ENCODE peak calls at places on chromosomes 16 and 17, in four cellular contexts. One of them, this sample, is unnamed.

GRCh38 chr16:48393843-48394703 is 8.9 kb upstream of the SIAH1 start:
- DNase-seq in K562: peak
- DNase-seq in WTC11: no peak
- DNase-seq in GM12878: no peak
- DNase-seq in this sample: no peak

GRCh38 chr17:78621720-78622490 is 44.7 kb upstream of the DNAH17 start:
- DNase-seq in WTC11: no peak
- DNase-seq in GM12878: no peak
- DNase-seq in K562: no peak
- DNase-seq in this sample: no peak

GRCh38 chr16:54027126-54027922 is 259.3 kb downstream of the IRX3 start:
- DNase-seq in WTC11: no peak
- DNase-seq in GM12878: no peak
- DNase-seq in K562: no peak
- DNase-seq in this sample: no peak

GRCh38 chr17:27622160-27622559 is 8.8 kb upstream of the LGALS9 start:
- DNase-seq in K562: no peak
- DNase-seq in GM12878: no peak
- DNase-seq in WTC11: no peak
- DNase-seq in this sample: no peak

GRCh38 chr17:42819939-42820535 is 4.0 kb downstream of the BECN1 start:
- DNase-seq in GM12878: no peak
- DNase-seq in WTC11: peak
- DNase-seq in K562: peak
- DNase-seq in this sample: peak

GRCh38 chr17:33674685-33675084 is 381.6 kb upstream of the ASIC2 start:
- DNase-seq in K562: peak
- DNase-seq in GM12878: peak
- DNase-seq in WTC11: peak
- DNase-seq in this sample: peak

GRCh38 chr16:29862383-29862883 is 593 bp downstream of the CDIPT start:
- DNase-seq in WTC11: no peak
- DNase-seq in K562: peak
- DNase-seq in GM12878: no peak
- DNase-seq in this sample: no peak

GRCh38 chr17:82339634-82340580 is 6.3 kb upstream of the SECTM1 start:
- DNase-seq in K562: no peak
- DNase-seq in GM12878: no peak
- DNase-seq in WTC11: no peak
- DNase-seq in this sample: no peak

GRCh38 chr16:47920709-47921108 is 235.1 kb downstream of the ABCC12 start:
- DNase-seq in K562: no peak
- DNase-seq in WTC11: no peak
- DNase-seq in GM12878: no peak
- DNase-seq in this sample: no peak

GRCh38 chr16:65964752-65965151 is 401.7 kb upstream of the CDH5 start:
- DNase-seq in K562: no peak
- DNase-seq in GM12878: no peak
- DNase-seq in WTC11: peak
- DNase-seq in this sample: no peak

GRCh38 chr16:1377406-1378010 is 25.8 kb downstream of the GNPTG start:
- DNase-seq in GM12878: no peak
- DNase-seq in K562: no peak
- DNase-seq in WTC11: no peak
- DNase-seq in this sample: no peak

GRCh38 chr16:66515543-66516171 is 34.3 kb downstream of the TK2 start:
- DNase-seq in WTC11: peak
- DNase-seq in K562: peak
- DNase-seq in GM12878: no peak
- DNase-seq in this sample: no peak

GRCh38 chr16:4488486-4488967 is 12.3 kb downstream of the HMOX2 start:
- DNase-seq in WTC11: no peak
- DNase-seq in K562: no peak
- DNase-seq in GM12878: no peak
- DNase-seq in this sample: no peak

GRCh38 chr16:49492090-49492801 is 118.6 kb downstream of the C16orf78 start:
- DNase-seq in WTC11: peak
- DNase-seq in GM12878: no peak
- DNase-seq in K562: peak
- DNase-seq in this sample: no peak

GRCh38 chr17:40541060-40541872 is 24.0 kb downstream of the CCR7 start:
- DNase-seq in K562: peak
- DNase-seq in GM12878: no peak
- DNase-seq in WTC11: no peak
- DNase-seq in this sample: peak

GRCh38 chr17:62857526-62857925 is 49.4 kb upstream of the MARCHF10 start:
- DNase-seq in GM12878: no peak
- DNase-seq in K562: no peak
- DNase-seq in WTC11: no peak
- DNase-seq in this sample: no peak

GRCh38 chr16:67311607-67312449 is 14.7 kb downstream of the KCTD19 start:
- DNase-seq in GM12878: peak
- DNase-seq in WTC11: no peak
- DNase-seq in K562: peak
- DNase-seq in this sample: peak

GRCh38 chr16:8972843-8973586 is 9.3 kb upstream of the USP7 start:
- DNase-seq in K562: no peak
- DNase-seq in GM12878: no peak
- DNase-seq in WTC11: no peak
- DNase-seq in this sample: no peak

GRCh38 chr17:50939542-50939794 is 73.3 kb upstream of the TOB1 start:
- DNase-seq in K562: no peak
- DNase-seq in WTC11: no peak
- DNase-seq in GM12878: no peak
- DNase-seq in this sample: no peak
- TF ChIP-seq CREB1 in K562: no peak
- TF ChIP-seq CREB1 in WTC11: no peak
- TF ChIP-seq CREB1 in GM12878: no peak
- TF ChIP-seq CREB1 in this sample: no peak

GRCh38 chr17:37168731-37169353 is 206.9 kb upstream of the C17orf78 start:
- DNase-seq in K562: no peak
- DNase-seq in WTC11: no peak
- DNase-seq in GM12878: no peak
- DNase-seq in this sample: peak
- TF ChIP-seq ATF2 in K562: no peak
- TF ChIP-seq ATF2 in WTC11: no peak
- TF ChIP-seq ATF2 in GM12878: no peak
- TF ChIP-seq ATF2 in this sample: no peak

GRCh38 chr16:88556294-88556988 is 13.8 kb upstream of the ZC3H18 start:
- DNase-seq in WTC11: no peak
- DNase-seq in GM12878: no peak
- DNase-seq in K562: no peak
- DNase-seq in this sample: no peak

GRCh38 chr16:88560722-88561484 is 9.3 kb upstream of the ZC3H18 start:
- DNase-seq in K562: peak
- DNase-seq in WTC11: peak
- DNase-seq in GM12878: no peak
- DNase-seq in this sample: peak

GRCh38 chr16:88558457-88559442 is 11.5 kb upstream of the ZC3H18 start:
- DNase-seq in WTC11: peak
- DNase-seq in K562: peak
- DNase-seq in GM12878: no peak
- DNase-seq in this sample: peak

GRCh38 chr16:88566158-88566557 is 4.0 kb upstream of the ZC3H18 start:
- DNase-seq in WTC11: no peak
- DNase-seq in GM12878: no peak
- DNase-seq in K562: peak
- DNase-seq in this sample: no peak

GRCh38 chr16:88561485-88562369 is 8.5 kb upstream of the ZC3H18 start:
- DNase-seq in GM12878: no peak
- DNase-seq in WTC11: peak
- DNase-seq in K562: peak
- DNase-seq in this sample: no peak
- TF ChIP-seq CREB1 in GM12878: no peak
- TF ChIP-seq CREB1 in WTC11: no peak
- TF ChIP-seq CREB1 in K562: no peak
- TF ChIP-seq CREB1 in this sample: no peak

GRCh38 chr17:20127660-20128413 is 118.7 kb downstream of the SPECC1 start:
- DNase-seq in K562: no peak
- DNase-seq in GM12878: no peak
- DNase-seq in WTC11: no peak
- DNase-seq in this sample: peak

GRCh38 chr17:20133552-20133951 is 124.4 kb downstream of the SPECC1 start:
- DNase-seq in GM12878: no peak
- DNase-seq in WTC11: no peak
- DNase-seq in K562: no peak
- DNase-seq in this sample: no peak
- TF ChIP-seq ATF2 in GM12878: no peak
- TF ChIP-seq ATF2 in WTC11: no peak
- TF ChIP-seq ATF2 in K562: no peak
- TF ChIP-seq ATF2 in this sample: no peak

GRCh38 chr16:72246423-72246822 is 74.5 kb upstream of the PMFBP1 start:
- DNase-seq in K562: no peak
- DNase-seq in WTC11: no peak
- DNase-seq in GM12878: peak
- DNase-seq in this sample: no peak

GRCh38 chr16:72242757-72243156 is 70.8 kb upstream of the PMFBP1 start:
- DNase-seq in GM12878: no peak
- DNase-seq in K562: no peak
- DNase-seq in WTC11: no peak
- DNase-seq in this sample: no peak

GRCh38 chr16:72240949-72241348 is 69.0 kb upstream of the PMFBP1 start:
- DNase-seq in K562: no peak
- DNase-seq in GM12878: no peak
- DNase-seq in WTC11: no peak
- DNase-seq in this sample: no peak

GRCh38 chr16:72244853-72245252 is 72.9 kb upstream of the PMFBP1 start:
- DNase-seq in GM12878: no peak
- DNase-seq in WTC11: no peak
- DNase-seq in K562: no peak
- DNase-seq in this sample: no peak

DNA sequence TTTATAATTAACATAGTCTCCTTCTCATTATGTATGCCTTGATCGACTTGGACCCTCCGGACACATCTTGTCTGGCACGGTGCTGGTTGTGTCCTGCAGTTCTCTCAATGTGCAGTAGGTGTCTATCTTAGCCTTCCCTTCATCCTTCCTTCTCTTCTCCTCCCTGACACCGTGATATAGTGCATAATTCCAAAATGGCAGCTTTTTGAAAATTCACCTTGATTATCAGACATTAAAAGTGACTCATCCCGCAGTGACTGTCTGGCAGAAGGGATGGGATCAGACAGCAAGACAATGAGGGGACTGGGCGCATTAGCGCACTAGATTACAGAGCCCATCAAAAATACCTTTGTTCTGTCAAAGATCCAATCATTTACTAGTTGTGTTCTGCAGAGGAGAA is 70.0 kb upstream of the PMFBP1 start:
- DNase-seq in GM12878: no peak
- DNase-seq in K562: peak
- DNase-seq in WTC11: no peak
- DNase-seq in this sample: peak
- TF ChIP-seq CREB1 in GM12878: no peak
- TF ChIP-seq CREB1 in K562: no peak
- TF ChIP-seq CREB1 in WTC11: no peak
- TF ChIP-seq CREB1 in this sample: no peak